ENCODE peak calls at places on chromosomes 4 and X, in four cellular contexts. U, G, T and V are unnamed samples.

GRCh38 chrX:44183329-44183728 is 160.1 kb downstream of the EFHC2 start:
- DNase-seq in U (no peak), G (no peak), T (peak), V (peak)

GRCh38 chr4:105122334-105122733 is 24.3 kb upstream of the TET2 start:
- DNase-seq in U (no peak), G (peak), T (peak), V (peak)

GRCh38 chr4:76585897-76586360 is 150.9 kb downstream of the SHROOM3 start:
- DNase-seq in U (peak), G (peak), T (peak), V (peak)

GRCh38 chrX:51053741-51054140 is 143.2 kb downstream of the BMP15 start:
- DNase-seq in U (no peak), G (no peak), T (no peak), V (no peak)

GRCh38 chr4:10119773-10120172 is 3.2 kb upstream of the WDR1 start:
- DNase-seq in U (no peak), G (no peak), T (no peak), V (no peak)

GRCh38 chr4:182533948-182534347 is 290.7 kb downstream of the TENM3 start:
- DNase-seq in U (no peak), G (peak), T (peak), V (peak)

GRCh38 chr4:75180790-75181776 is 248.2 kb downstream of the PARM1 start:
- DNase-seq in U (no peak), G (no peak), T (peak), V (peak)

GRCh38 chr4:124253080-124253479 is 459.5 kb downstream of the ANKRD50 start:
- DNase-seq in U (no peak), G (no peak), T (no peak), V (no peak)

GRCh38 chr4:123284166-123284565 is 112.4 kb upstream of the SPRY1 start:
- DNase-seq in U (no peak), G (no peak), T (no peak), V (no peak)

GRCh38 chr4:5976431-5976830 is 41.8 kb downstream of the C4orf50 start:
- DNase-seq in U (no peak), G (no peak), T (no peak), V (no peak)

GRCh38 chr4:5884804-5885203 is 8.1 kb downstream of the CRMP1 start:
- DNase-seq in U (no peak), G (no peak), T (no peak), V (no peak)

GRCh38 chrX:120309873-120310730 is 1.2 kb downstream of the TMEM255A start:
- DNase-seq in U (no peak), G (peak), T (peak), V (peak)

GRCh38 chr4:101981756-101982155 is 191.2 kb downstream of the BANK1 start:
- DNase-seq in U (no peak), G (no peak), T (peak), V (peak)

GRCh38 chr4:44978035-44978434 is 251.7 kb upstream of the GNPDA2 start:
- DNase-seq in U (no peak), G (no peak), T (no peak), V (no peak)

GRCh38 chrX:17464196-17464595 is 89.2 kb downstream of the NHS start:
- DNase-seq in U (no peak), G (peak), T (peak), V (peak)

GRCh38 chr4:86523333-86523732 is 70.8 kb upstream of the PTPN13 start:
- DNase-seq in U (no peak), G (no peak), T (no peak), V (no peak)

GRCh38 chr4:23333946-23334878 is 555.6 kb downstream of the PPARGC1A start:
- DNase-seq in U (peak), G (peak), T (peak), V (peak)

GRCh38 chr4:15469402-15470148 is at the start of gene CC2D2A:
- DNase-seq in U (no peak), G (peak), T (peak), V (peak)

GRCh38 chrX:46318551-46318950 is 226.7 kb downstream of the ZNF674 start:
- DNase-seq in U (no peak), G (no peak), T (no peak), V (no peak)

GRCh38 chr4:110526589-110526988 is 50.6 kb downstream of the ENPEP start:
- DNase-seq in U (no peak), G (no peak), T (no peak), V (no peak)

DNA sequence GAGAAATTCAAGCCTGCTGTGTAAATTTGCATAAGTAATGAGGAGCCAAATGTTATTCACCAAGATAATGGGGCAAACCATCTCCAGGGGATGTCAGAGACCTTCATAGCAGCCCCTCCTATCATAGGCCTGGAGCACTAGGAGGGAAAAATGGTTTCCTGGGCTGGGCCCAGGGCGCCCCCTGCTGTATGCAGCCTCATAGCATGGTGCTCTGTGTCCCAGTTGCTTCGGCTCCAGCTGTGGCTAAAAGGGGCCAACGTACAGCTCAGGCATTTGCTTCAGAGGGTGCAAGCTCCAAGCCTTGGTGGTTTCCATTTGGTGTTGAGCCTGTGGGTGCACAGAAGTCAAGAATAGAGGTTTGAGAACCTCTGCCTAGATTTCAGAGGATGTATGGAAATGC is 859.3 kb downstream of the RPA4 start:
- DNase-seq in U (no peak), G (peak), T (no peak), V (no peak)
- TF ChIP-seq CTCF in U (no peak), G (peak), T (no peak), V (no peak)

GRCh38 chr4:95929448-95930064 is 89.7 kb downstream of the PDHA2 start:
- DNase-seq in U (no peak), G (peak), T (peak), V (no peak)
- H3K4me3 ChIP-seq in U (no peak), G (no peak), T (no peak), V (no peak)

GRCh38 chrX:15465896-15466651 is 27.1 kb downstream of the PIR start:
- DNase-seq in U (no peak), G (peak), T (peak), V (no peak)
- TF ChIP-seq CTCF in U (no peak), G (peak), T (peak), V (peak)

GRCh38 chr4:26030780-26031179 is 116.8 kb downstream of the SMIM20 start:
- DNase-seq in U (no peak), G (no peak), T (no peak), V (no peak)

GRCh38 chr4:26029512-26030131 is 115.6 kb downstream of the SMIM20 start:
- DNase-seq in U (no peak), G (no peak), T (no peak), V (no peak)

GRCh38 chr4:26030260-26030667 is 116.2 kb downstream of the SMIM20 start:
- DNase-seq in U (no peak), G (no peak), T (no peak), V (no peak)

GRCh38 chr4:26028133-26028792 is 114.2 kb downstream of the SMIM20 start:
- DNase-seq in U (no peak), G (no peak), T (no peak), V (no peak)

DNA sequence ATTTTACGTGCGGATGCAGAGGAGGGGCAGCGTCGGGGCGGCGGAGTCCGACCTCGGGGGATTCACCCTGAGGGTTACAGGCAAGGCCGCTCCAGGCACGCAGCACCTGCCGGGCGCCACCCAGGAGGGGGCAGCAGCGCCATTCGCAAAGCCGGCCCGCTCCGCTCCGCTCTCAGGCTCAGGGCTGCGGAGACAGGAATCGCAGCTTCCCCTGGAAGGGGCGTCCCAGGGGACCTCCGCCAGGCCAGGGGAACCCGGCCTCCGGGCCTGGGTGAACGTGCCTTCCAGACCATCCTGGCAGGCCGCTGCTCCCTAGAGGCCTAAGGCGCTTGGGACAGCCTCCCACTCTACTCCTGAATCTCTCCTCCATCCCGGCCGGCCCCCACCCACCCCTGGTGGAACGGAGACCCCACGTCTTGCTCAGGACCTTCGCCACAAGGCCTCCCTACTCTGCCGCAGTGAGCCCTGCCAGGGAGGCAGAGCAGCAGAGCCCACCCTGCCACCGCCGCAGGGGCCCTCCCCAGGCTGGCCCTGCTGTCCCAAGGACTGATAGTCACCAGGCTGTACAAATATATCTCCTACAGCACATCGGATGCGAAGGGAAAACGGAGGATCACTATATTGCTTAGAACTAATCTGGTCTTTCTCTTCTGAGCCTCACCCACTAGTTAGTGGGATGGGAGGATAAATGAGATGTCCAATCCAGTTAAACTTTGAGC is 114.9 kb downstream of the SMIM20 start:
- DNase-seq in U (peak), G (peak), T (no peak), V (peak)
- H3K4me3 ChIP-seq in U (no peak), G (no peak), T (no peak), V (no peak)

DNA sequence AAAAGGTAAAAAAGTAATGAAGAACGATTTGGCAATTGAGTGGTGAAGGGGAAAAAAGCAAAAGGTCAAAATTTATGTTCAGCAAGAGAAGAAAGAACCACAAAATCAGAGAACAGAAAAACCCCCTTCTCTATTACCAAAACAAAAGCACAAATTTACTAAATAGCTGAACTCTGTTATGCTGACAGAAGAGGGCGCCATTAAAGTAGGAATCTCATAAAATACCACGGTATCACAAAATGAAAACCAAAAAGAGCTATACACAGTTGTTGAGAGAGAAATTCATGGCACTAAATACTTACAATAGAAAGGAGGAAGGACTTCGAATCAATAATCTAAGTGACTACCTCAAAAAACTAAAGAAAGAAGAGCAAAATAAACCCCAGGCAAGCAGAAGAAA is 69.6 kb upstream of the CXorf66 start:
- DNase-seq in U (no peak), G (peak), T (peak), V (peak)
- TF ChIP-seq CTCF in U (no peak), G (no peak), T (peak), V (peak)

GRCh38 chrX:56232221-56233082 is at the start of gene KLF8:
- DNase-seq in U (peak), G (no peak), T (no peak), V (peak)
- H3K4me3 ChIP-seq in U (peak), G (no peak), T (no peak), V (peak)